ENCODE peak calls at places on chromosome 16, in four cellular contexts. A is K562, S is H1, F is HepG2. K is an unnamed sample.

GRCh38 chr16:2924901-2925820 is 13.4 kb downstream of the FLYWCH1 start:
- DNase-seq in A (no peak), S (no peak), F (no peak), K (no peak)

GRCh38 chr16:20409398-20410152 is at the start of gene ACSM5:
- DNase-seq in A (peak), S (no peak), F (peak), K (no peak)

GRCh38 chr16:9797306-9797705 is 384.9 kb downstream of the GRIN2A start:
- DNase-seq in A (no peak), S (no peak), F (peak), K (no peak)

GRCh38 chr16:12096828-12097522 is 120.4 kb downstream of the SNX29 start:
- DNase-seq in A (no peak), S (no peak), F (no peak), K (no peak)

GRCh38 chr16:50879873-50880695 is 138.2 kb downstream of the CYLD start:
- DNase-seq in A (no peak), S (no peak), F (no peak), K (no peak)

GRCh38 chr16:86768999-86769398 is 190.7 kb downstream of the FOXL1 start:
- DNase-seq in A (no peak), S (no peak), F (no peak), K (peak)

GRCh38 chr16:68752602-68753001 is 15.5 kb downstream of the CDH1 start:
- DNase-seq in A (peak), S (no peak), F (peak), K (peak)

GRCh38 chr16:79651363-79651762 is 50.8 kb upstream of the MAF start:
- DNase-seq in A (no peak), S (no peak), F (no peak), K (peak)

GRCh38 chr16:53780051-53780450 is 76.1 kb downstream of the FTO start:
- DNase-seq in A (no peak), S (no peak), F (no peak), K (no peak)

GRCh38 chr16:16033208-16033717 is 83.8 kb downstream of the ABCC1 start:
- DNase-seq in A (peak), S (no peak), F (no peak), K (no peak)

GRCh38 chr16:85029413-85029794 is 1.8 kb downstream of the KIAA0513 start:
- DNase-seq in A (peak), S (no peak), F (no peak), K (no peak)
- TF ChIP-seq RNF2 in A (no peak), S (no peak), F (no peak), K (no peak)

GRCh38 chr16:27169511-27170071 is 33.7 kb upstream of the KDM8 start:
- DNase-seq in A (no peak), S (no peak), F (peak), K (no peak)
- TF ChIP-seq RNF2 in A (peak), S (no peak), F (peak), K (no peak)

GRCh38 chr16:83164816-83165215 is 538.0 kb downstream of the CDH13 start:
- DNase-seq in A (no peak), S (no peak), F (no peak), K (no peak)
- TF ChIP-seq RNF2 in A (no peak), S (no peak), F (no peak), K (no peak)

GRCh38 chr16:1678500-1679098 is 520 bp downstream of the JPT2 start:
- DNase-seq in A (peak), S (no peak), F (peak), K (peak)

GRCh38 chr16:1674751-1675664 is 3.1 kb upstream of the JPT2 start:
- DNase-seq in A (no peak), S (no peak), F (no peak), K (peak)

GRCh38 chr16:1677942-1678499 is at the start of gene JPT2:
- DNase-seq in A (peak), S (peak), F (peak), K (peak)

GRCh38 chr16:1677339-1677738 is 740 bp upstream of the JPT2 start:
- DNase-seq in A (peak), S (no peak), F (no peak), K (no peak)

DNA sequence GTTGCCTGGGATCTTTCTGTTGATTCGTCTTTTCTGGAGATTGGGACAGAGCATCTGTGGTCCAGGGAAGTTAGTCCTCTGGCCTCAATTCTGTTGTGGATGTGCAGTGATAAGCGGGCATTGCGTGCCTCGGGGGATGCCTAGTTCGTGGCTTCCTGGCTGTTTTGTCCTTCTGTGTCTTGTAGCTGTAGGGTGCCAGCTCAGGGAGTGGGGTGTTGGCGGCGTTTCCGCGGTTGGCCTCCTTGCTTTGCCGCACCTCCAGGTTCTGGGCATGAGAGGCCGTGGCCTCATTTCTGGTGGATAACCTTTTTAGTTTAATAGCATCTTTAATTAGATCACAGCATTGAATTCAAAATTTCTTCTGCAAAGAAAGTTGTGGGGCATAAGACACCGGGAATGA is 1.4 kb upstream of the JPT2 start:
- DNase-seq in A (no peak), S (no peak), F (no peak), K (no peak)
- TF ChIP-seq RNF2 in A (no peak), S (no peak), F (no peak), K (no peak)

GRCh38 chr16:24776486-24777220 is 47.2 kb downstream of the TNRC6A start:
- DNase-seq in A (no peak), S (no peak), F (no peak), K (no peak)
- TF ChIP-seq RNF2 in A (no peak), S (no peak), F (no peak), K (no peak)

DNA sequence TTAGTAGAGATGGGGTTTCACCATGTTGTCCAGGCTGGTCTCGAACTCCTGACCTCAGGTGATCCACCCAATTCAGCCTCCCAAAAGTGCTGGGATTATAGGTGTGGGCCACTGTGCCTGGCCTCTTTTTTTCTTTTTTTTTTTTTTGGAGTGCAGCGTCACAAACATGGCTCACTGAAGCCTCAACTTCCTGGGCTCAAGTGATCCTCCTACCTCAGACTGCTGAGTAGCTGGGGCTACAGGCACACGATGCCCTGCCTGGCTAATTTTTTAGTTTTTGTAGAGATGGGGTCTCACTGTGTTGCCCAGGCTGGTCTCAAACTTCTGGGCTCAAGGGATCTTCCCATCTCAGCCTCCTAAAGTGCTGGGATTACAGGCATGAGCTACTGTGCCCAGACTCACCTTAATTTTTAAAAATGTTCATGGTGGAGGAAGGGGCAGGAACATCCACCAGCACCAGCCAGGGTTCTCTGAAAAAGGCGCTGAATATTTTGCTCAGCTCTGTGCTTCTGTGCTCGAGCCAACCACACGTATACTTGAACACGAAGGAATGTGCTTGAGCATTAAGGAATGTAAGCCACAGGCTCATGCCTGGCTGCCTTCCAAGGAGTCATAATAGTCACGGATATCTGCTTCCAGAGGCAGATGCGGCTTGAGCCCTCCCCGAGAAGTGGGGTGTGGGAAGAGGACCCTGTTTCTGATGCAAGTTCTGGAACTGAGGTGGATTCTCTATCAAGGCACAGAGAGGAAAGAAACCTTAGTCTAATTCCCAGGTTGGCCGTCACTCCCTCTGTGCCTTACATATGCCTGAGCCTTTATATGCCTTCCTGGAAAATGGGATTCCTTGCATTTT is 65.5 kb upstream of the CREBBP start:
- DNase-seq in A (no peak), S (no peak), F (peak), K (peak)
- TF ChIP-seq RNF2 in A (no peak), S (no peak), F (no peak), K (no peak)

GRCh38 chr16:85370881-85371651 is 242.1 kb upstream of the GSE1 start:
- DNase-seq in A (peak), S (no peak), F (no peak), K (no peak)

GRCh38 chr16:85371948-85372347 is 241.2 kb upstream of the GSE1 start:
- DNase-seq in A (no peak), S (no peak), F (no peak), K (no peak)

GRCh38 chr16:85370543-85370880 is 242.6 kb upstream of the GSE1 start:
- DNase-seq in A (no peak), S (no peak), F (no peak), K (no peak)

GRCh38 chr16:85369060-85369459 is 244.1 kb upstream of the GSE1 start:
- DNase-seq in A (no peak), S (no peak), F (no peak), K (no peak)

DNA sequence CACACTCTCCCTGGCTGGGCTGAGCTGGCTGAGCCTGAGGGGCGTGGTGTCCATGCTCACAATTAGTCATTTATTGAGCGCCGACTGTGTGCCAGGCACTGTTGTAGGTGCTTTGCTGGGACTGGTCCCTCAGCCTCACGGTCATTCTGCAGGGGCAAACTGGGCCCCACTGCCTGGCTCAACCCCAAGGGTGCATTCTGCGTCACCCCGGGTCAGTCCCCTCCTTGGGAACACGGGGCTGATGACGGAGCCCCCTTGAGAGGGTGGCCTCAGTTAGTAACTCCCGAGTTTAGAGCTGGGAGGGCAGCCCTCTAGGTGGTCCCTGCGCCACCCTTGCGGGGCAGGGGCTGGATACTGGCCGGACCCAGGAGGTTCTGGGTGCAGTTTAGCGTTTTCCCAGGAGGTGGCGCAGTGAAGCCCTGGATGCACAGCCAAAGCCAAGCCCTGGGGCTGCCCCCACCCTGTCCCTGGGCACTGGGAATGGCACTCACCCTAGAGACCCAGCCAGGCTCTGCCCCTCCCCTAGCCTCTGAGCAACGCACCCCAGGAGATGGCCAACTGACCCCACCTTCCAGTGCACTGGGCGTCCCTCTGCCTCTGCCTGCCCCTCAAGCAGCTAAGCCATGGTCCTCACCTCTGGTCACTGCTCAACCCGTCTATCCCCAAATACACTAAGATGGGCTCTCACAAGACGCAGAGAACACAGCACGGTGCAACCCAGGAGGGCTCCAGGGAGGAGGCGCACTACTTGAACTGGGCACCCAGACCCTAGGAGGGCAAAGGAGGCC is 243.2 kb upstream of the GSE1 start:
- DNase-seq in A (peak), S (no peak), F (peak), K (peak)
- TF ChIP-seq RNF2 in A (no peak), S (no peak), F (no peak), K (no peak)

DNA sequence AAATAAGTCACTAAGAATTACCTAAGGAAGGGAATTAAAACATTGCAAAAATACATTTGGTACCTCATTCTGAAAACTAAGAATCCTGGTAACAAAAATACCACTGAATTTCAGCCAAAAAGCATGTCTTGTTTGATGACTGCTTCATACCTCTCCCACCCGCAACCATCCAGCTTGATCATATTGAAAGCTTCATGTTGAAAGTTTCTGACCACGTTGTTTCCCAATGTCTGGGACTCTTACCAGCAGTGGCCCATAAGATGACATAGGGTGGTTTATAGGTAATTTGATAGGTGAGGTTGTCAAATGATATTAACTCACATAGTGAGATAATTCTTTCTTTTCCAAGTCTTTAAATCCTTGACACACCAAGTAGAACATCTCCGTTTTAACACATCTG is 139.3 kb downstream of the CDH11 start:
- DNase-seq in A (no peak), S (no peak), F (no peak), K (no peak)
- TF ChIP-seq RNF2 in A (no peak), S (no peak), F (no peak), K (no peak)

K was measured in A549.